ENCODE peak calls at places on chromosome 18, in six cellular contexts. One of them, this sample, is unnamed.
A peak's percentile ranks its signal among the peaks of the same experiment; 100 is the strongest.

GRCh38 chr18:4831791-4832375 is 365.2 kb downstream of the AKAIN1 start:
- DNase-seq in IMR-90: no peak
- DNase-seq in H1: no peak
- DNase-seq in neuronal stem cell: no peak
- DNase-seq in H9: no peak
- DNase-seq in mesenchymal stem cell: no peak
- DNase-seq in this sample: no peak

GRCh38 chr18:61824733-61825363 is 68.0 kb downstream of the RNF152 start:
- DNase-seq in H1: no peak
- DNase-seq in mesenchymal stem cell: peak; percentile 66
- DNase-seq in H9: no peak
- DNase-seq in neuronal stem cell: no peak
- DNase-seq in IMR-90: no peak
- DNase-seq in this sample: no peak

GRCh38 chr18:11809895-11810294 is 41.3 kb upstream of the CHMP1B start:
- DNase-seq in H9: peak; percentile 56
- DNase-seq in mesenchymal stem cell: no peak
- DNase-seq in IMR-90: no peak
- DNase-seq in neuronal stem cell: no peak
- DNase-seq in H1: no peak
- DNase-seq in this sample: no peak

GRCh38 chr18:79818036-79818435 is 20.3 kb downstream of the KCNG2 start:
- DNase-seq in neuronal stem cell: no peak
- DNase-seq in H9: no peak
- DNase-seq in IMR-90: no peak
- DNase-seq in mesenchymal stem cell: no peak
- DNase-seq in H1: no peak
- DNase-seq in this sample: no peak

GRCh38 chr18:22032392-22032961 is 136.9 kb upstream of the GATA6 start:
- DNase-seq in IMR-90: peak; percentile 92
- DNase-seq in H9: no peak
- DNase-seq in mesenchymal stem cell: peak; percentile 33
- DNase-seq in H1: no peak
- DNase-seq in neuronal stem cell: peak; percentile 8
- DNase-seq in this sample: peak; percentile 87

GRCh38 chr18:2495381-2495780 is 75.9 kb downstream of the METTL4 start:
- DNase-seq in IMR-90: no peak
- DNase-seq in H1: no peak
- DNase-seq in neuronal stem cell: no peak
- DNase-seq in mesenchymal stem cell: no peak
- DNase-seq in H9: no peak
- DNase-seq in this sample: no peak

GRCh38 chr18:5287854-5288253 is 7.7 kb downstream of the ZBTB14 start:
- DNase-seq in H9: no peak
- DNase-seq in neuronal stem cell: no peak
- DNase-seq in IMR-90: no peak
- DNase-seq in H1: no peak
- DNase-seq in mesenchymal stem cell: no peak
- DNase-seq in this sample: no peak

GRCh38 chr18:57077786-57078552 is 68.9 kb upstream of the BOD1L2 start:
- DNase-seq in H1: no peak
- DNase-seq in neuronal stem cell: no peak
- DNase-seq in mesenchymal stem cell: no peak
- DNase-seq in H9: peak; percentile 31
- DNase-seq in IMR-90: no peak
- DNase-seq in this sample: no peak

GRCh38 chr18:3624818-3625716 is 175.1 kb downstream of the TGIF1 start:
- DNase-seq in H1: no peak
- DNase-seq in IMR-90: peak; percentile 98
- DNase-seq in mesenchymal stem cell: peak; percentile 97
- DNase-seq in H9: no peak
- DNase-seq in neuronal stem cell: no peak
- DNase-seq in this sample: peak; percentile 87

GRCh38 chr18:33833847-33834246 is 255.8 kb downstream of the ASXL3 start:
- DNase-seq in IMR-90: no peak
- DNase-seq in H9: no peak
- DNase-seq in mesenchymal stem cell: no peak
- DNase-seq in neuronal stem cell: no peak
- DNase-seq in H1: no peak
- DNase-seq in this sample: no peak

GRCh38 chr18:10727477-10727876 is 201.7 kb downstream of the NAPG start:
- DNase-seq in mesenchymal stem cell: peak; percentile 3
- DNase-seq in H9: no peak
- DNase-seq in neuronal stem cell: no peak
- DNase-seq in H1: no peak
- DNase-seq in IMR-90: peak; percentile 39
- DNase-seq in this sample: no peak

GRCh38 chr18:32372381-32373061 is 98.2 kb downstream of the GAREM1 start:
- DNase-seq in H9: no peak
- DNase-seq in mesenchymal stem cell: no peak
- DNase-seq in IMR-90: no peak
- DNase-seq in neuronal stem cell: no peak
- DNase-seq in H1: no peak
- DNase-seq in this sample: peak; percentile 98

GRCh38 chr18:4017479-4017878 is 437.6 kb downstream of the DLGAP1 start:
- DNase-seq in H9: peak; percentile 65
- DNase-seq in mesenchymal stem cell: peak; percentile 3
- DNase-seq in IMR-90: peak; percentile 2
- DNase-seq in H1: peak; percentile 46
- DNase-seq in neuronal stem cell: no peak
- DNase-seq in this sample: no peak

GRCh38 chr18:615773-616172 is 19.0 kb downstream of the CLUL1 start:
- DNase-seq in H1: no peak
- DNase-seq in mesenchymal stem cell: no peak
- DNase-seq in neuronal stem cell: no peak
- DNase-seq in IMR-90: no peak
- DNase-seq in H9: no peak
- DNase-seq in this sample: peak; percentile 78

GRCh38 chr18:76875390-76876330 is 53.3 kb downstream of the ZNF236 start:
- DNase-seq in H1: no peak
- DNase-seq in IMR-90: peak; percentile 43
- DNase-seq in H9: peak; percentile 65
- DNase-seq in mesenchymal stem cell: peak; percentile 37
- DNase-seq in neuronal stem cell: peak; percentile 56
- DNase-seq in this sample: peak; percentile 74

GRCh38 chr18:32684940-32685339 is 87.9 kb downstream of the KLHL14 start:
- DNase-seq in IMR-90: no peak
- DNase-seq in neuronal stem cell: no peak
- DNase-seq in H9: no peak
- DNase-seq in mesenchymal stem cell: no peak
- DNase-seq in H1: no peak
- DNase-seq in this sample: no peak

GRCh38 chr18:9364242-9364641 is 29.7 kb downstream of the TWSG1 start:
- DNase-seq in neuronal stem cell: no peak
- DNase-seq in H1: no peak
- DNase-seq in mesenchymal stem cell: no peak
- DNase-seq in H9: no peak
- DNase-seq in IMR-90: no peak
- DNase-seq in this sample: no peak

GRCh38 chr18:36127866-36128845 is 984 bp downstream of the SLC39A6 start:
- DNase-seq in H1: no peak
- DNase-seq in mesenchymal stem cell: peak; percentile 60
- DNase-seq in IMR-90: peak; percentile 69
- DNase-seq in H9: peak; percentile 38
- DNase-seq in neuronal stem cell: peak; percentile 1
- DNase-seq in this sample: peak; percentile 45

GRCh38 chr18:42417189-42417588 is 462.2 kb downstream of the PIK3C3 start:
- DNase-seq in IMR-90: no peak
- DNase-seq in H1: no peak
- DNase-seq in mesenchymal stem cell: no peak
- DNase-seq in neuronal stem cell: no peak
- DNase-seq in H9: no peak
- DNase-seq in this sample: no peak

GRCh38 chr18:78735131-78736014 is 244.2 kb upstream of the SALL3 start:
- DNase-seq in IMR-90: no peak
- DNase-seq in neuronal stem cell: no peak
- DNase-seq in H1: no peak
- DNase-seq in H9: peak; percentile 20
- DNase-seq in mesenchymal stem cell: no peak
- DNase-seq in this sample: no peak

GRCh38 chr18:48164096-48164475 is 233.6 kb upstream of the SMAD2 start:
- DNase-seq in neuronal stem cell: no peak
- DNase-seq in H1: no peak
- DNase-seq in mesenchymal stem cell: no peak
- DNase-seq in H9: no peak
- DNase-seq in IMR-90: no peak
- DNase-seq in this sample: no peak

GRCh38 chr18:48161201-48161910 is 230.9 kb upstream of the SMAD2 start:
- DNase-seq in H1: no peak
- DNase-seq in H9: peak; percentile 82
- DNase-seq in neuronal stem cell: peak; percentile 66
- DNase-seq in mesenchymal stem cell: peak; percentile 60
- DNase-seq in IMR-90: peak; percentile 5
- DNase-seq in this sample: peak; percentile 53

GRCh38 chr18:48160622-48161021 is 230.2 kb upstream of the SMAD2 start:
- DNase-seq in IMR-90: no peak
- DNase-seq in H9: no peak
- DNase-seq in H1: no peak
- DNase-seq in neuronal stem cell: no peak
- DNase-seq in mesenchymal stem cell: no peak
- DNase-seq in this sample: no peak

GRCh38 chr18:48163184-48164095 is 233.0 kb upstream of the SMAD2 start:
- DNase-seq in neuronal stem cell: no peak
- DNase-seq in H1: no peak
- DNase-seq in IMR-90: no peak
- DNase-seq in mesenchymal stem cell: no peak
- DNase-seq in H9: no peak
- DNase-seq in this sample: no peak

GRCh38 chr18:48161911-48162698 is 231.6 kb upstream of the SMAD2 start:
- DNase-seq in IMR-90: no peak
- DNase-seq in H1: no peak
- DNase-seq in neuronal stem cell: no peak
- DNase-seq in mesenchymal stem cell: no peak
- DNase-seq in H9: peak; percentile 64
- DNase-seq in this sample: peak; percentile 19
- H2BK5ac ChIP-seq in IMR-90: no peak overlapping the region
- H2BK5ac ChIP-seq in H1: no peak overlapping the region
- H2BK5ac ChIP-seq in neuronal stem cell: no peak overlapping the region
- H2BK5ac ChIP-seq in mesenchymal stem cell: no peak overlapping the region
- H2BK5ac ChIP-seq in H9: no peak overlapping the region
- H2BK5ac ChIP-seq in this sample: peak overlapping the region; percentile 16

GRCh38 chr18:67468038-67468437 is 48.5 kb downstream of the DSEL start:
- DNase-seq in neuronal stem cell: no peak
- DNase-seq in mesenchymal stem cell: no peak
- DNase-seq in IMR-90: no peak
- DNase-seq in H9: no peak
- DNase-seq in H1: no peak
- DNase-seq in this sample: no peak

GRCh38 chr18:67467188-67467587 is 49.3 kb downstream of the DSEL start:
- DNase-seq in neuronal stem cell: no peak
- DNase-seq in mesenchymal stem cell: no peak
- DNase-seq in H1: no peak
- DNase-seq in IMR-90: no peak
- DNase-seq in H9: no peak
- DNase-seq in this sample: no peak

GRCh38 chr18:67463829-67464228 is 52.7 kb downstream of the DSEL start:
- DNase-seq in H9: no peak
- DNase-seq in H1: no peak
- DNase-seq in neuronal stem cell: no peak
- DNase-seq in IMR-90: no peak
- DNase-seq in mesenchymal stem cell: no peak
- DNase-seq in this sample: peak; percentile 1

DNA sequence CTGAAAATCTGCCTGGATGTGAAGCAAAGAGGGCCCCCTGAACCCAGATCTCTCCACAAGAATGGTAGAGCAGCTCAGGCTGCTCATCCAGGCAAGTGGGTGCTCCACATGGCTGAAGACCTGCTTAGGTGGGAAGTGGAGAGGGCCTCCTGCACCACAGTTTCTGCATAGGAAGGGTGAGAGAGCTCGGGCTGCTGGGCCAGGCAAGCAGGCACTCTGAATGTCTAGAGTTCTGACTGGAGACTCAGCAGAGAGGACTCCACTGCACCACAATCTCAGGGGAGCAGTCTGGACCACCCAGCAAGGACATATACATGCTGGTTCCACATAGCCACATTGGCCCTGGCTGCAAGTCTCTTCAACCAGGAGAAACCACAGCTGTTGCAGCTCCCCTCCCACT is 52.0 kb downstream of the DSEL start:
- DNase-seq in IMR-90: no peak
- DNase-seq in H1: no peak
- DNase-seq in neuronal stem cell: no peak
- DNase-seq in H9: no peak
- DNase-seq in mesenchymal stem cell: no peak
- DNase-seq in this sample: no peak
- H3K14ac ChIP-seq in IMR-90: no peak overlapping the region
- H3K14ac ChIP-seq in H1: no peak overlapping the region
- H3K14ac ChIP-seq in neuronal stem cell: no peak overlapping the region
- H3K14ac ChIP-seq in H9: no peak overlapping the region
- H3K14ac ChIP-seq in mesenchymal stem cell: no peak overlapping the region
- H3K14ac ChIP-seq in this sample: no peak overlapping the region

GRCh38 chr18:26574958-26575864 is 26.9 kb upstream of the KCTD1 start:
- DNase-seq in neuronal stem cell: peak; percentile 37
- DNase-seq in mesenchymal stem cell: peak; percentile 60
- DNase-seq in IMR-90: peak; percentile 46
- DNase-seq in H1: peak; percentile 62
- DNase-seq in H9: peak; percentile 70
- DNase-seq in this sample: no peak
- H3K18ac ChIP-seq in neuronal stem cell: peak overlapping the region; percentile 9
- H3K18ac ChIP-seq in mesenchymal stem cell: no peak overlapping the region
- H3K18ac ChIP-seq in IMR-90: no peak overlapping the region
- H3K18ac ChIP-seq in H1: peak overlapping the region; percentile 51
- H3K18ac ChIP-seq in H9: peak overlapping the region; percentile 49
- H3K18ac ChIP-seq in this sample: no peak overlapping the region

GRCh38 chr18:59006461-59007067 is 133.1 kb upstream of the SEC11C start:
- DNase-seq in neuronal stem cell: no peak
- DNase-seq in IMR-90: no peak
- DNase-seq in H1: no peak
- DNase-seq in H9: no peak
- DNase-seq in mesenchymal stem cell: peak; percentile 42
- DNase-seq in this sample: no peak

GRCh38 chr18:59002974-59003594 is 136.6 kb upstream of the SEC11C start:
- DNase-seq in IMR-90: no peak
- DNase-seq in H1: no peak
- DNase-seq in H9: no peak
- DNase-seq in mesenchymal stem cell: no peak
- DNase-seq in neuronal stem cell: no peak
- DNase-seq in this sample: no peak

GRCh38 chr18:59008302-59008974 is 131.2 kb upstream of the SEC11C start:
- DNase-seq in neuronal stem cell: no peak
- DNase-seq in H9: peak; percentile 60
- DNase-seq in mesenchymal stem cell: peak; percentile 87
- DNase-seq in H1: peak; percentile 10
- DNase-seq in IMR-90: peak; percentile 73
- DNase-seq in this sample: peak; percentile 77

GRCh38 chr18:59001166-59001565 is 136.5 kb downstream of the ZNF532 start:
- DNase-seq in H9: no peak
- DNase-seq in IMR-90: no peak
- DNase-seq in H1: no peak
- DNase-seq in mesenchymal stem cell: no peak
- DNase-seq in neuronal stem cell: no peak
- DNase-seq in this sample: no peak

DNA sequence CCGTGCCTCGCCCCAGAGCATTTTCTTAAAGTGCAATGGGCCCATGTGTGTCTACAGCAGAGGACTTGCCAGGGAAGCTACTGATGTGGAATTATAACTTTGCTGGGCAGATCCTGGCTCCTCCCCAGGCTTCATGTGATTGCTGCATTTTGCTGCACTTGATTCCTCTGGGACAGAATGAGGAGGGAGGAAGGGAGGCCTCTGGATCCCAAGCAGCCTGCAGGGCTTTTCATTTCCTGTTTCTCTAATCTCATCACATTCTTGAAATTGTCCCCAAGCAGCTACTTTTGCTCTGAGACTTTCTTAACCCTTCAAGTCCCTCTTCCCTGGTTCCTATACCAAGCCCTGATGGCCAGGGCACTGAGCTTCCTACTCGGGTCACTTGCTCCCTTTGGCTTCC is 134.4 kb upstream of the SEC11C start:
- DNase-seq in neuronal stem cell: no peak
- DNase-seq in H1: peak; percentile 33
- DNase-seq in mesenchymal stem cell: peak; percentile 82
- DNase-seq in IMR-90: peak; percentile 42
- DNase-seq in H9: peak; percentile 71
- DNase-seq in this sample: peak; percentile 45
- H2BK5ac ChIP-seq in neuronal stem cell: no peak overlapping the region
- H2BK5ac ChIP-seq in H1: peak overlapping the region; percentile 38
- H2BK5ac ChIP-seq in mesenchymal stem cell: no peak overlapping the region
- H2BK5ac ChIP-seq in IMR-90: peak overlapping the region; percentile 52
- H2BK5ac ChIP-seq in H9: no peak overlapping the region
- H2BK5ac ChIP-seq in this sample: peak overlapping the region; percentile 91